ENCODE peak calls at places on chromosomes 1 and 21, in seven cellular contexts. One of them, this sample, is unnamed.

GRCh38 chr1:35725591-35725990 is 6.9 kb upstream of the C1orf216 start:
- DNase-seq in stimulated activated CD4-positive, alpha-beta T cell treated with anti-CD3 and anti-CD28 coated beads, TNF-alpha, amount 100 ng/mL, for 48 hours: no peak
- DNase-seq in stimulated activated naive B cell treated with anti-CD40 and anti-IgM and Interleukin-4, amounts not matched to agents 10 μg/mL and 1 μg/mL and 100 μg/mL, for 72 hours: no peak
- DNase-seq in naive thymus-derived CD8-positive, alpha-beta T cell: no peak
- DNase-seq in HEK293T: no peak
- DNase-seq in DMS153: no peak
- DNase-seq in NCI-H1092 treated with DMSO at 0.1 percent for 48 hours: no peak
- DNase-seq in this sample: peak

GRCh38 chr1:103160281-103160680 is 52.0 kb upstream of the COL11A1 start:
- DNase-seq in stimulated activated CD4-positive, alpha-beta T cell treated with anti-CD3 and anti-CD28 coated beads, TNF-alpha, amount 100 ng/mL, for 48 hours: no peak
- DNase-seq in stimulated activated naive B cell treated with anti-CD40 and anti-IgM and Interleukin-4, amounts not matched to agents 10 μg/mL and 1 μg/mL and 100 μg/mL, for 72 hours: no peak
- DNase-seq in naive thymus-derived CD8-positive, alpha-beta T cell: no peak
- DNase-seq in HEK293T: no peak
- DNase-seq in DMS153: no peak
- DNase-seq in NCI-H1092 treated with DMSO at 0.1 percent for 48 hours: no peak
- DNase-seq in this sample: no peak

GRCh38 chr1:7536891-7537591 is 234.1 kb upstream of the VAMP3 start:
- DNase-seq in stimulated activated CD4-positive, alpha-beta T cell treated with anti-CD3 and anti-CD28 coated beads, TNF-alpha, amount 100 ng/mL, for 48 hours: no peak
- DNase-seq in stimulated activated naive B cell treated with anti-CD40 and anti-IgM and Interleukin-4, amounts not matched to agents 10 μg/mL and 1 μg/mL and 100 μg/mL, for 72 hours: no peak
- DNase-seq in naive thymus-derived CD8-positive, alpha-beta T cell: no peak
- DNase-seq in HEK293T: no peak
- DNase-seq in DMS153: no peak
- DNase-seq in NCI-H1092 treated with DMSO at 0.1 percent for 48 hours: peak
- DNase-seq in this sample: no peak

GRCh38 chr1:12016182-12016581 is 3.1 kb upstream of the MIIP start:
- DNase-seq in stimulated activated CD4-positive, alpha-beta T cell treated with anti-CD3 and anti-CD28 coated beads, TNF-alpha, amount 100 ng/mL, for 48 hours: no peak
- DNase-seq in stimulated activated naive B cell treated with anti-CD40 and anti-IgM and Interleukin-4, amounts not matched to agents 10 μg/mL and 1 μg/mL and 100 μg/mL, for 72 hours: no peak
- DNase-seq in naive thymus-derived CD8-positive, alpha-beta T cell: peak
- DNase-seq in HEK293T: no peak
- DNase-seq in DMS153: no peak
- DNase-seq in NCI-H1092 treated with DMSO at 0.1 percent for 48 hours: no peak
- DNase-seq in this sample: no peak

GRCh38 chr1:100539836-100540536 is 2.0 kb downstream of the GPR88 start:
- DNase-seq in stimulated activated CD4-positive, alpha-beta T cell treated with anti-CD3 and anti-CD28 coated beads, TNF-alpha, amount 100 ng/mL, for 48 hours: no peak
- DNase-seq in stimulated activated naive B cell treated with anti-CD40 and anti-IgM and Interleukin-4, amounts not matched to agents 10 μg/mL and 1 μg/mL and 100 μg/mL, for 72 hours: no peak
- DNase-seq in naive thymus-derived CD8-positive, alpha-beta T cell: no peak
- DNase-seq in HEK293T: no peak
- DNase-seq in DMS153: no peak
- DNase-seq in NCI-H1092 treated with DMSO at 0.1 percent for 48 hours: no peak
- DNase-seq in this sample: no peak

GRCh38 chr1:112618114-112618720 is 724 bp downstream of the ST7L start:
- DNase-seq in stimulated activated CD4-positive, alpha-beta T cell treated with anti-CD3 and anti-CD28 coated beads, TNF-alpha, amount 100 ng/mL, for 48 hours: no peak
- DNase-seq in stimulated activated naive B cell treated with anti-CD40 and anti-IgM and Interleukin-4, amounts not matched to agents 10 μg/mL and 1 μg/mL and 100 μg/mL, for 72 hours: peak
- DNase-seq in naive thymus-derived CD8-positive, alpha-beta T cell: peak
- DNase-seq in HEK293T: no peak
- DNase-seq in DMS153: no peak
- DNase-seq in NCI-H1092 treated with DMSO at 0.1 percent for 48 hours: peak
- DNase-seq in this sample: peak

GRCh38 chr1:9181990-9182783 is 52.4 kb upstream of the H6PD start:
- DNase-seq in stimulated activated CD4-positive, alpha-beta T cell treated with anti-CD3 and anti-CD28 coated beads, TNF-alpha, amount 100 ng/mL, for 48 hours: no peak
- DNase-seq in stimulated activated naive B cell treated with anti-CD40 and anti-IgM and Interleukin-4, amounts not matched to agents 10 μg/mL and 1 μg/mL and 100 μg/mL, for 72 hours: no peak
- DNase-seq in naive thymus-derived CD8-positive, alpha-beta T cell: no peak
- DNase-seq in HEK293T: no peak
- DNase-seq in DMS153: no peak
- DNase-seq in NCI-H1092 treated with DMSO at 0.1 percent for 48 hours: no peak
- DNase-seq in this sample: no peak

GRCh38 chr1:171286032-171286705 is 27.8 kb upstream of the FMO4 start:
- DNase-seq in stimulated activated CD4-positive, alpha-beta T cell treated with anti-CD3 and anti-CD28 coated beads, TNF-alpha, amount 100 ng/mL, for 48 hours: no peak
- DNase-seq in stimulated activated naive B cell treated with anti-CD40 and anti-IgM and Interleukin-4, amounts not matched to agents 10 μg/mL and 1 μg/mL and 100 μg/mL, for 72 hours: peak
- DNase-seq in naive thymus-derived CD8-positive, alpha-beta T cell: no peak
- DNase-seq in HEK293T: no peak
- DNase-seq in DMS153: no peak
- DNase-seq in NCI-H1092 treated with DMSO at 0.1 percent for 48 hours: no peak
- DNase-seq in this sample: no peak

GRCh38 chr1:151711940-151712339 is 4.7 kb downstream of the CELF3 start:
- DNase-seq in stimulated activated CD4-positive, alpha-beta T cell treated with anti-CD3 and anti-CD28 coated beads, TNF-alpha, amount 100 ng/mL, for 48 hours: no peak
- DNase-seq in stimulated activated naive B cell treated with anti-CD40 and anti-IgM and Interleukin-4, amounts not matched to agents 10 μg/mL and 1 μg/mL and 100 μg/mL, for 72 hours: no peak
- DNase-seq in naive thymus-derived CD8-positive, alpha-beta T cell: no peak
- DNase-seq in HEK293T: no peak
- DNase-seq in DMS153: peak
- DNase-seq in NCI-H1092 treated with DMSO at 0.1 percent for 48 hours: no peak
- DNase-seq in this sample: no peak

GRCh38 chr1:156900896-156901589 is 7.5 kb downstream of the PEAR1 start:
- DNase-seq in stimulated activated CD4-positive, alpha-beta T cell treated with anti-CD3 and anti-CD28 coated beads, TNF-alpha, amount 100 ng/mL, for 48 hours: no peak
- DNase-seq in stimulated activated naive B cell treated with anti-CD40 and anti-IgM and Interleukin-4, amounts not matched to agents 10 μg/mL and 1 μg/mL and 100 μg/mL, for 72 hours: no peak
- DNase-seq in naive thymus-derived CD8-positive, alpha-beta T cell: no peak
- DNase-seq in HEK293T: no peak
- DNase-seq in DMS153: no peak
- DNase-seq in NCI-H1092 treated with DMSO at 0.1 percent for 48 hours: no peak
- DNase-seq in this sample: no peak

GRCh38 chr21:45011911-45012660 is 62.3 kb upstream of the ADARB1 start:
- DNase-seq in stimulated activated CD4-positive, alpha-beta T cell treated with anti-CD3 and anti-CD28 coated beads, TNF-alpha, amount 100 ng/mL, for 48 hours: no peak
- DNase-seq in stimulated activated naive B cell treated with anti-CD40 and anti-IgM and Interleukin-4, amounts not matched to agents 10 μg/mL and 1 μg/mL and 100 μg/mL, for 72 hours: no peak
- DNase-seq in naive thymus-derived CD8-positive, alpha-beta T cell: peak
- DNase-seq in HEK293T: no peak
- DNase-seq in DMS153: no peak
- DNase-seq in NCI-H1092 treated with DMSO at 0.1 percent for 48 hours: no peak
- DNase-seq in this sample: no peak

GRCh38 chr1:165661691-165662090 is 30.7 kb downstream of the MGST3 start:
- DNase-seq in stimulated activated CD4-positive, alpha-beta T cell treated with anti-CD3 and anti-CD28 coated beads, TNF-alpha, amount 100 ng/mL, for 48 hours: no peak
- DNase-seq in stimulated activated naive B cell treated with anti-CD40 and anti-IgM and Interleukin-4, amounts not matched to agents 10 μg/mL and 1 μg/mL and 100 μg/mL, for 72 hours: no peak
- DNase-seq in naive thymus-derived CD8-positive, alpha-beta T cell: no peak
- DNase-seq in HEK293T: no peak
- DNase-seq in DMS153: no peak
- DNase-seq in NCI-H1092 treated with DMSO at 0.1 percent for 48 hours: no peak
- DNase-seq in this sample: no peak

GRCh38 chr1:169078163-169078883 is 28.2 kb upstream of the ATP1B1 start:
- DNase-seq in stimulated activated CD4-positive, alpha-beta T cell treated with anti-CD3 and anti-CD28 coated beads, TNF-alpha, amount 100 ng/mL, for 48 hours: no peak
- DNase-seq in stimulated activated naive B cell treated with anti-CD40 and anti-IgM and Interleukin-4, amounts not matched to agents 10 μg/mL and 1 μg/mL and 100 μg/mL, for 72 hours: no peak
- DNase-seq in naive thymus-derived CD8-positive, alpha-beta T cell: no peak
- DNase-seq in HEK293T: no peak
- DNase-seq in DMS153: no peak
- DNase-seq in NCI-H1092 treated with DMSO at 0.1 percent for 48 hours: peak
- DNase-seq in this sample: no peak

GRCh38 chr1:200081151-200081981 is 53.9 kb downstream of the NR5A2 start:
- DNase-seq in stimulated activated CD4-positive, alpha-beta T cell treated with anti-CD3 and anti-CD28 coated beads, TNF-alpha, amount 100 ng/mL, for 48 hours: no peak
- DNase-seq in stimulated activated naive B cell treated with anti-CD40 and anti-IgM and Interleukin-4, amounts not matched to agents 10 μg/mL and 1 μg/mL and 100 μg/mL, for 72 hours: no peak
- DNase-seq in naive thymus-derived CD8-positive, alpha-beta T cell: no peak
- DNase-seq in HEK293T: no peak
- DNase-seq in DMS153: no peak
- DNase-seq in NCI-H1092 treated with DMSO at 0.1 percent for 48 hours: no peak
- DNase-seq in this sample: no peak

GRCh38 chr1:205456868-205457724 is 1.3 kb upstream of the BLACAT1 start:
- DNase-seq in stimulated activated CD4-positive, alpha-beta T cell treated with anti-CD3 and anti-CD28 coated beads, TNF-alpha, amount 100 ng/mL, for 48 hours: no peak
- DNase-seq in stimulated activated naive B cell treated with anti-CD40 and anti-IgM and Interleukin-4, amounts not matched to agents 10 μg/mL and 1 μg/mL and 100 μg/mL, for 72 hours: no peak
- DNase-seq in naive thymus-derived CD8-positive, alpha-beta T cell: peak
- DNase-seq in HEK293T: peak
- DNase-seq in DMS153: peak
- DNase-seq in NCI-H1092 treated with DMSO at 0.1 percent for 48 hours: peak
- DNase-seq in this sample: peak

GRCh38 chr1:23210351-23210785 is 6.9 kb downstream of the HTR1D start:
- DNase-seq in stimulated activated CD4-positive, alpha-beta T cell treated with anti-CD3 and anti-CD28 coated beads, TNF-alpha, amount 100 ng/mL, for 48 hours: no peak
- DNase-seq in stimulated activated naive B cell treated with anti-CD40 and anti-IgM and Interleukin-4, amounts not matched to agents 10 μg/mL and 1 μg/mL and 100 μg/mL, for 72 hours: no peak
- DNase-seq in naive thymus-derived CD8-positive, alpha-beta T cell: no peak
- DNase-seq in HEK293T: no peak
- DNase-seq in DMS153: no peak
- DNase-seq in NCI-H1092 treated with DMSO at 0.1 percent for 48 hours: no peak
- DNase-seq in this sample: no peak

GRCh38 chr1:190303501-190303900 is 174.2 kb downstream of the BRINP3 start:
- DNase-seq in stimulated activated CD4-positive, alpha-beta T cell treated with anti-CD3 and anti-CD28 coated beads, TNF-alpha, amount 100 ng/mL, for 48 hours: no peak
- DNase-seq in stimulated activated naive B cell treated with anti-CD40 and anti-IgM and Interleukin-4, amounts not matched to agents 10 μg/mL and 1 μg/mL and 100 μg/mL, for 72 hours: no peak
- DNase-seq in naive thymus-derived CD8-positive, alpha-beta T cell: no peak
- DNase-seq in HEK293T: no peak
- DNase-seq in DMS153: no peak
- DNase-seq in NCI-H1092 treated with DMSO at 0.1 percent for 48 hours: no peak
- DNase-seq in this sample: no peak

GRCh38 chr1:235953801-235954200 is 87.1 kb upstream of the LYST start:
- DNase-seq in stimulated activated CD4-positive, alpha-beta T cell treated with anti-CD3 and anti-CD28 coated beads, TNF-alpha, amount 100 ng/mL, for 48 hours: no peak
- DNase-seq in stimulated activated naive B cell treated with anti-CD40 and anti-IgM and Interleukin-4, amounts not matched to agents 10 μg/mL and 1 μg/mL and 100 μg/mL, for 72 hours: no peak
- DNase-seq in naive thymus-derived CD8-positive, alpha-beta T cell: no peak
- DNase-seq in HEK293T: no peak
- DNase-seq in DMS153: no peak
- DNase-seq in NCI-H1092 treated with DMSO at 0.1 percent for 48 hours: no peak
- DNase-seq in this sample: no peak

GRCh38 chr1:40256401-40257084 is 1.5 kb upstream of the ZMPSTE24 start:
- DNase-seq in stimulated activated CD4-positive, alpha-beta T cell treated with anti-CD3 and anti-CD28 coated beads, TNF-alpha, amount 100 ng/mL, for 48 hours: no peak
- DNase-seq in stimulated activated naive B cell treated with anti-CD40 and anti-IgM and Interleukin-4, amounts not matched to agents 10 μg/mL and 1 μg/mL and 100 μg/mL, for 72 hours: no peak
- DNase-seq in naive thymus-derived CD8-positive, alpha-beta T cell: no peak
- DNase-seq in HEK293T: no peak
- DNase-seq in DMS153: no peak
- DNase-seq in NCI-H1092 treated with DMSO at 0.1 percent for 48 hours: no peak
- DNase-seq in this sample: no peak

GRCh38 chr1:175319912-175320230 is 127.3 kb upstream of the KIAA0040 start:
- DNase-seq in stimulated activated CD4-positive, alpha-beta T cell treated with anti-CD3 and anti-CD28 coated beads, TNF-alpha, amount 100 ng/mL, for 48 hours: no peak
- DNase-seq in stimulated activated naive B cell treated with anti-CD40 and anti-IgM and Interleukin-4, amounts not matched to agents 10 μg/mL and 1 μg/mL and 100 μg/mL, for 72 hours: no peak
- DNase-seq in naive thymus-derived CD8-positive, alpha-beta T cell: no peak
- DNase-seq in HEK293T: no peak
- DNase-seq in DMS153: no peak
- DNase-seq in NCI-H1092 treated with DMSO at 0.1 percent for 48 hours: no peak
- DNase-seq in this sample: no peak

GRCh38 chr1:242016518-242016917 is 17.6 kb upstream of the MAP1LC3C start:
- DNase-seq in stimulated activated CD4-positive, alpha-beta T cell treated with anti-CD3 and anti-CD28 coated beads, TNF-alpha, amount 100 ng/mL, for 48 hours: no peak
- DNase-seq in stimulated activated naive B cell treated with anti-CD40 and anti-IgM and Interleukin-4, amounts not matched to agents 10 μg/mL and 1 μg/mL and 100 μg/mL, for 72 hours: no peak
- DNase-seq in naive thymus-derived CD8-positive, alpha-beta T cell: no peak
- DNase-seq in HEK293T: no peak
- DNase-seq in DMS153: no peak
- DNase-seq in NCI-H1092 treated with DMSO at 0.1 percent for 48 hours: no peak
- DNase-seq in this sample: no peak

GRCh38 chr1:213122514-213122929 is 71.5 kb downstream of the RPS6KC1 start:
- DNase-seq in stimulated activated CD4-positive, alpha-beta T cell treated with anti-CD3 and anti-CD28 coated beads, TNF-alpha, amount 100 ng/mL, for 48 hours: no peak
- DNase-seq in stimulated activated naive B cell treated with anti-CD40 and anti-IgM and Interleukin-4, amounts not matched to agents 10 μg/mL and 1 μg/mL and 100 μg/mL, for 72 hours: no peak
- DNase-seq in naive thymus-derived CD8-positive, alpha-beta T cell: no peak
- DNase-seq in HEK293T: peak
- DNase-seq in DMS153: peak
- DNase-seq in NCI-H1092 treated with DMSO at 0.1 percent for 48 hours: peak
- DNase-seq in this sample: peak

GRCh38 chr21:41459884-41460534 is 34.0 kb downstream of the MX1 start:
- DNase-seq in stimulated activated CD4-positive, alpha-beta T cell treated with anti-CD3 and anti-CD28 coated beads, TNF-alpha, amount 100 ng/mL, for 48 hours: no peak
- DNase-seq in stimulated activated naive B cell treated with anti-CD40 and anti-IgM and Interleukin-4, amounts not matched to agents 10 μg/mL and 1 μg/mL and 100 μg/mL, for 72 hours: no peak
- DNase-seq in naive thymus-derived CD8-positive, alpha-beta T cell: no peak
- DNase-seq in HEK293T: no peak
- DNase-seq in DMS153: no peak
- DNase-seq in NCI-H1092 treated with DMSO at 0.1 percent for 48 hours: no peak
- DNase-seq in this sample: no peak

GRCh38 chr1:151968058-151968457 is 25.6 kb downstream of the S100A10 start:
- DNase-seq in stimulated activated CD4-positive, alpha-beta T cell treated with anti-CD3 and anti-CD28 coated beads, TNF-alpha, amount 100 ng/mL, for 48 hours: peak
- DNase-seq in stimulated activated naive B cell treated with anti-CD40 and anti-IgM and Interleukin-4, amounts not matched to agents 10 μg/mL and 1 μg/mL and 100 μg/mL, for 72 hours: peak
- DNase-seq in naive thymus-derived CD8-positive, alpha-beta T cell: peak
- DNase-seq in HEK293T: peak
- DNase-seq in DMS153: peak
- DNase-seq in NCI-H1092 treated with DMSO at 0.1 percent for 48 hours: no peak
- DNase-seq in this sample: no peak